ENCODE peak calls at places on chromosomes 7 and 10, in eight cellular contexts. A is transverse colon, E is astrocyte of the spinal cord, O is cardiac muscle cell, Q is heart left ventricle, L is kidney epithelial cell, C is thoracic aorta, G is RWPE2. W is an unnamed sample.

GRCh38 chr7:149760538-149760937 is 12.8 kb downstream of the ZNF467 start:
- DNase-seq in A (no peak), E (no peak), O (no peak), Q (no peak), L (no peak), C (no peak), G (no peak), W (no peak)

GRCh38 chr10:51092402-51092801 is 18.1 kb downstream of the PRKG1 start:
- DNase-seq in A (peak; percentile 63), E (peak; percentile 49), O (peak; percentile 63), Q (peak; percentile 60), L (no peak), C (peak; percentile 71), G (no peak), W (peak; percentile 83)

GRCh38 chr10:127374901-127375300 is 174.2 kb upstream of the NPS start:
- DNase-seq in A (no peak), E (no peak), O (no peak), Q (no peak), L (no peak), C (no peak), G (no peak), W (no peak)

GRCh38 chr10:128087146-128087883 is 38.9 kb downstream of the MKI67 start:
- DNase-seq in A (no peak), E (no peak), O (no peak), Q (no peak), L (no peak), C (no peak), G (no peak), W (no peak)

GRCh38 chr7:114419441-114420107 is 5.0 kb downstream of the FOXP2 start:
- DNase-seq in A (no peak), E (peak; percentile 16), O (no peak), Q (no peak), L (no peak), C (no peak), G (no peak), W (no peak)

GRCh38 chr10:24440817-24441790 is 232.2 kb downstream of the KIAA1217 start:
- DNase-seq in A (no peak), E (peak; percentile 89), O (no peak), Q (no peak), L (no peak), C (no peak), G (no peak), W (no peak)

GRCh38 chr7:115417662-115418061 is 495.8 kb downstream of the MDFIC start:
- DNase-seq in A (no peak), E (no peak), O (no peak), Q (no peak), L (no peak), C (no peak), G (no peak), W (no peak)

GRCh38 chr7:127252736-127253288 is at the start of gene GRM8:
- DNase-seq in A (peak; percentile 47), E (peak; percentile 35), O (peak; percentile 58), Q (peak; percentile 65), L (no peak), C (peak; percentile 10), G (no peak), W (peak; percentile 19)

GRCh38 chr7:40232242-40232929 is 97.6 kb downstream of the SUGCT start:
- DNase-seq in A (peak; percentile 14), E (peak; percentile 83), O (peak; percentile 86), Q (no peak), L (peak; percentile 38), C (no peak), G (no peak), W (peak; percentile 87)

GRCh38 chr10:120514035-120514620 is 57.1 kb downstream of the PLPP4 start:
- DNase-seq in A (peak; percentile 9), E (peak; percentile 69), O (peak; percentile 44), Q (no peak), L (no peak), C (no peak), G (no peak), W (peak; percentile 73)

GRCh38 chr7:64849250-64849923 is 53.7 kb upstream of the ZNF273 start:
- DNase-seq in A (no peak), E (no peak), O (peak; percentile 4), Q (no peak), L (no peak), C (no peak), G (peak; percentile 66), W (peak; percentile 25)

GRCh38 chr7:29342761-29343160 is 148.2 kb downstream of the CHN2 start:
- DNase-seq in A (no peak), E (peak; percentile 13), O (peak; percentile 32), Q (no peak), L (no peak), C (no peak), G (no peak), W (peak; percentile 46)

GRCh38 chr7:10672186-10672585 is 301.5 kb upstream of the PHF14 start:
- DNase-seq in A (no peak), E (no peak), O (no peak), Q (no peak), L (no peak), C (no peak), G (no peak), W (no peak)

GRCh38 chr7:130627775-130628174 is 40.8 kb downstream of the COPG2 start:
- DNase-seq in A (no peak), E (no peak), O (no peak), Q (no peak), L (no peak), C (no peak), G (no peak), W (no peak)

GRCh38 chr7:100736671-100737070 is 3.3 kb downstream of the ZAN start:
- DNase-seq in A (no peak), E (no peak), O (no peak), Q (no peak), L (no peak), C (no peak), G (no peak), W (no peak)

GRCh38 chr10:69786791-69787190 is 14.9 kb upstream of the COL13A1 start:
- DNase-seq in A (no peak), E (peak; percentile 56), O (peak; percentile 74), Q (no peak), L (no peak), C (no peak), G (no peak), W (peak; percentile 78)

GRCh38 chr7:45116048-45116447 is 4.6 kb upstream of the TBRG4 start:
- DNase-seq in A (no peak), E (no peak), O (no peak), Q (no peak), L (no peak), C (no peak), G (no peak), W (no peak)
- TF ChIP-seq CTCF in A (no peak), E (no peak), O (no peak), Q (no peak), L (no peak), C (no peak), G (no peak), W (no peak)

GRCh38 chr7:84193787-84194186 is 802 bp downstream of the SEMA3A start:
- DNase-seq in A (no peak), E (peak; percentile 34), O (no peak), Q (no peak), L (no peak), C (no peak), G (no peak), W (peak; percentile 49)
- H3K4me3 ChIP-seq in A (no peak overlapping the region), E (peak overlapping the region; percentile 69), O (peak overlapping the region; percentile 56), Q (peak overlapping the region; percentile 48), L (peak overlapping the region; percentile 63), C (peak overlapping the region; percentile 71), G (peak overlapping the region; percentile 36), W (peak overlapping the region; percentile 67)

GRCh38 chr10:98331888-98332287 is 63.9 kb upstream of the LOXL4 start:
- DNase-seq in A (no peak), E (no peak), O (no peak), Q (no peak), L (no peak), C (no peak), G (no peak), W (no peak)
- TF ChIP-seq CTCF in A (peak; percentile 19), E (peak; percentile 36), O (peak; percentile 49), Q (peak; percentile 30), L (peak; percentile 32), C (no peak), G (peak; percentile 11), W (peak; percentile 34)

GRCh38 chr7:2524808-2525140 is 5.2 kb downstream of the LFNG start:
- DNase-seq in A (no peak), E (no peak), O (no peak), Q (peak; percentile 64), L (no peak), C (no peak), G (no peak), W (no peak)
- H3K4me3 ChIP-seq in A (no peak overlapping the region), E (no peak overlapping the region), O (no peak overlapping the region), Q (no peak overlapping the region), L (no peak overlapping the region), C (no peak overlapping the region), G (no peak overlapping the region), W (no peak overlapping the region)

DNA sequence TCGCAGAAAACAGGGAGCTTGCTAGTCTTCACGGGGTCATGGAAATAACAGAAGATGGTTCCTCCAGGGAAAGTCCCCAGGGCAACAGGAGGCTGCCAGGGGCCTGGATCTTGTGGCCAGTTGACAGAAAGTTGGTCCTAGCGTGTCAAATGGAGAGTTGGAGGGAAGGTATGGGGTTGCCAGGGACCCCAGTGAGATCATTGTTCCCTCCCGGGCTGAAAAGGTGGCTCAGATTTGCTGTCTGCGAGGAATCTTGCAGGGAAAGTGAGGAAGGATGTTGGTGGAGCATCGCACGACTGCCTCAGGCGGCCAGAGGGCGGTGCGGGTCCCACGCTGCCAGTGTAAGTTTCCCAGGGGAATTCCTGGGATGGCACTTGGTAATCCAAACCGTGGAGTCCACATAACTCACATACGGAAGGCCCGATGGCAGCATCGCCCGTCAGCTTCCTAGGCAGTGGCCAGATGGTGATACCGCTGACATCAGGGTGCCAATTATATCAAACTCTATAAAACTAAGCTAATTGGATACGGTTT is 189.7 kb downstream of the CELF2 start:
- DNase-seq in A (no peak), E (no peak), O (no peak), Q (no peak), L (no peak), C (no peak), G (no peak), W (no peak)
- TF ChIP-seq CTCF in A (no peak), E (no peak), O (no peak), Q (no peak), L (no peak), C (no peak), G (no peak), W (no peak)